ENCODE peak calls at places on chromosomes 6 and 20, in ten cellular contexts. K is NCI-H1092, F is T-helper 9 cell, A is PC-9, P is SJSA1, H is body of pancreas, I is memory B cell, D is non-pigmented ciliary epithelial cell, J is NCI-H69, X is AG09309. Q is an unnamed sample.

GRCh38 chr20:51802170-51802745 is at the start of gene SALL4:
- DNase-seq in J (peak; percentile 89), X (no peak), A (no peak), F (no peak), D (no peak), H (peak; percentile 61), I (no peak), K (no peak), P (no peak), Q (no peak)

GRCh38 chr6:116278853-116279231 is 888 bp downstream of the TSPYL1 start:
- DNase-seq in A (no peak), J (peak; percentile 61), X (no peak), P (no peak), H (peak; percentile 76), K (no peak), F (peak; percentile 4), I (no peak), D (no peak), Q (peak; percentile 68)

GRCh38 chr20:22268675-22269074 is 315.7 kb downstream of the FOXA2 start:
- DNase-seq in J (no peak), X (no peak), P (no peak), K (no peak), H (no peak), A (no peak), I (no peak), F (no peak), D (no peak), Q (no peak)

GRCh38 chr6:18209539-18210197 is 54.4 kb downstream of the KDM1B start:
- DNase-seq in J (no peak), X (no peak), F (no peak), D (no peak), K (no peak), H (no peak), I (no peak), P (no peak), A (no peak), Q (no peak)

GRCh38 chr6:42105714-42106662 is 36.4 kb downstream of the C6orf132 start:
- DNase-seq in A (no peak), J (no peak), P (no peak), X (no peak), D (no peak), H (no peak), K (no peak), F (no peak), I (no peak), Q (no peak)

GRCh38 chr20:63955846-63956663 is at the start of gene UCKL1:
- DNase-seq in K (peak; percentile 86), A (peak; percentile 94), P (peak; percentile 86), D (peak; percentile 51), X (peak; percentile 58), I (peak; percentile 86), J (peak; percentile 91), F (peak; percentile 86), H (peak; percentile 96), Q (peak; percentile 93)

GRCh38 chr6:35070111-35070510 is 71.0 kb downstream of the TCP11 start:
- DNase-seq in I (no peak), X (no peak), D (no peak), K (no peak), A (no peak), J (no peak), H (no peak), P (no peak), F (no peak), Q (no peak)

GRCh38 chr6:6439778-6440177 is 119.3 kb upstream of the F13A1 start:
- DNase-seq in J (no peak), A (no peak), X (no peak), D (no peak), F (no peak), H (no peak), K (no peak), P (no peak), I (no peak), Q (no peak)

GRCh38 chr6:162998777-162999176 is 271.0 kb downstream of the PACRG start:
- DNase-seq in H (no peak), J (no peak), X (no peak), D (no peak), K (no peak), P (no peak), A (no peak), F (no peak), I (no peak), Q (no peak)

GRCh38 chr6:2939315-2940009 is 31.9 kb downstream of the SERPINB6 start:
- DNase-seq in F (no peak), K (no peak), A (no peak), I (no peak), J (no peak), D (no peak), P (no peak), X (no peak), H (no peak), Q (no peak)

GRCh38 chr6:138404666-138405337 is 779 bp downstream of the HEBP2 start:
- DNase-seq in X (no peak), I (no peak), J (peak; percentile 70), H (no peak), K (no peak), A (no peak), P (no peak), F (peak; percentile 28), D (no peak), Q (peak; percentile 49)

GRCh38 chr6:4780360-4780812 is 4.2 kb downstream of the CDYL start:
- DNase-seq in F (no peak), J (no peak), H (no peak), X (no peak), D (no peak), P (peak; percentile 19), A (no peak), I (no peak), K (no peak), Q (no peak)

GRCh38 chr6:35086282-35086632 is 54.9 kb downstream of the TCP11 start:
- DNase-seq in A (no peak), K (no peak), P (no peak), X (no peak), I (no peak), J (no peak), D (no peak), H (no peak), F (no peak), Q (no peak)

GRCh38 chr20:47557791-47558190 is 56.1 kb downstream of the NCOA3 start:
- DNase-seq in X (no peak), H (no peak), D (no peak), K (no peak), P (no peak), F (no peak), I (no peak), J (no peak), A (no peak), Q (no peak)

GRCh38 chr6:26161322-26161721 is 74.1 kb downstream of the HFE start:
- DNase-seq in X (no peak), P (no peak), F (no peak), A (no peak), K (no peak), D (no peak), H (no peak), J (no peak), I (no peak), Q (no peak)

GRCh38 chr6:82247634-82248232 is at the start of gene IBTK:
- DNase-seq in F (peak; percentile 89), D (no peak), P (peak; percentile 95), K (peak; percentile 80), A (peak; percentile 96), I (peak; percentile 97), J (peak; percentile 95), X (peak; percentile 69), H (peak; percentile 97), Q (peak; percentile 96)

GRCh38 chr20:46151936-46152335 is 33.8 kb downstream of the CD40 start:
- DNase-seq in H (no peak), P (no peak), J (no peak), X (no peak), D (no peak), A (peak; percentile 18), I (no peak), F (no peak), K (no peak), Q (no peak)

GRCh38 chr6:142551145-142551811 is 249.5 kb downstream of the ADGRG6 start:
- DNase-seq in D (no peak), H (no peak), F (no peak), K (no peak), X (no peak), A (peak; percentile 77), P (no peak), J (peak; percentile 51), I (no peak), Q (no peak)

GRCh38 chr6:111591370-111591900 is 14.2 kb downstream of the TRAF3IP2 start:
- DNase-seq in P (peak; percentile 87), F (no peak), J (peak; percentile 78), H (peak; percentile 85), A (peak; percentile 90), X (peak; percentile 99), K (no peak), I (no peak), D (peak; percentile 92), Q (peak; percentile 70)

GRCh38 chr20:3744806-3745685 is 12.6 kb downstream of the HSPA12B start:
- DNase-seq in P (no peak), A (peak; percentile 89), D (no peak), H (peak; percentile 83), X (no peak), I (peak; percentile 46), K (no peak), J (peak; percentile 84), F (peak; percentile 72), Q (peak; percentile 67)

GRCh38 chr6:16450285-16450684 is 211.9 kb downstream of the GMPR start:
- DNase-seq in X (peak; percentile 89), P (peak; percentile 16), A (no peak), H (no peak), D (peak; percentile 86), J (no peak), F (no peak), I (no peak), K (no peak), Q (no peak)

GRCh38 chr20:8449120-8449519 is 317.1 kb downstream of the PLCB1 start:
- DNase-seq in K (no peak), J (no peak), D (no peak), P (no peak), I (no peak), A (no peak), F (no peak), H (no peak), X (no peak), Q (no peak)

GRCh38 chr6:71537717-71538116 is 249.1 kb downstream of the OGFRL1 start:
- DNase-seq in X (peak; percentile 32), H (no peak), P (no peak), K (no peak), F (no peak), A (no peak), J (no peak), I (no peak), D (no peak), Q (no peak)

GRCh38 chr20:64082821-64083379 is 1.3 kb downstream of the LKAAEAR1 start:
- DNase-seq in I (no peak), K (no peak), J (no peak), A (no peak), X (no peak), F (no peak), D (no peak), H (no peak), P (no peak), Q (no peak)

GRCh38 chr6:16681260-16681873 is 79.9 kb downstream of the ATXN1 start:
- DNase-seq in I (no peak), A (peak; percentile 32), H (no peak), D (peak; percentile 86), K (no peak), P (peak; percentile 89), J (peak; percentile 20), X (peak; percentile 83), F (no peak), Q (no peak)

GRCh38 chr6:153525998-153526397 is 394.9 kb upstream of the RGS17 start:
- DNase-seq in J (no peak), F (no peak), A (no peak), X (no peak), I (no peak), P (no peak), D (no peak), K (no peak), H (no peak), Q (no peak)

GRCh38 chr20:24950128-24950835 is 1.2 kb downstream of the CST7 start:
- DNase-seq in A (no peak), P (no peak), I (no peak), K (no peak), X (no peak), J (no peak), H (no peak), D (no peak), F (no peak), Q (no peak)

GRCh38 chr6:129212081-129212480 is 329.1 kb downstream of the LAMA2 start:
- DNase-seq in J (no peak), F (no peak), I (no peak), P (peak; percentile 60), D (no peak), H (no peak), K (no peak), A (no peak), X (peak; percentile 82), Q (no peak)

Q was measured in mucosa of descending colon.